ENCODE peak calls at places on chromosome 16, in ten cellular contexts. One of them, this sample, is unnamed.

GRCh38 chr16:67939507-67940435 is 3.1 kb upstream of the PSMB10 start:
- DNase-seq in GM18507: no peak
- DNase-seq in NCI-H2081: no peak
- DNase-seq in HTR-8/SVneo: no peak
- DNase-seq in kidney glomerular epithelial cell: no peak
- DNase-seq in GM04503: no peak
- DNase-seq in heart right ventricle: no peak
- DNase-seq in dorsolateral prefrontal cortex: no peak
- DNase-seq in LHCN-M2: no peak
- DNase-seq in A549: no peak
- DNase-seq in this sample: no peak

GRCh38 chr16:49603956-49604355 is 230.4 kb downstream of the C16orf78 start:
- DNase-seq in NCI-H2081: no peak
- DNase-seq in heart right ventricle: no peak
- DNase-seq in GM04503: no peak
- DNase-seq in A549: no peak
- DNase-seq in LHCN-M2: no peak
- DNase-seq in GM18507: no peak
- DNase-seq in kidney glomerular epithelial cell: no peak
- DNase-seq in dorsolateral prefrontal cortex: no peak
- DNase-seq in HTR-8/SVneo: no peak
- DNase-seq in this sample: no peak

GRCh38 chr16:1048442-1049112 is 24.0 kb upstream of the SSTR5 start:
- DNase-seq in dorsolateral prefrontal cortex: peak
- DNase-seq in GM04503: no peak
- DNase-seq in heart right ventricle: peak
- DNase-seq in GM18507: no peak
- DNase-seq in A549: peak
- DNase-seq in HTR-8/SVneo: no peak
- DNase-seq in NCI-H2081: peak
- DNase-seq in kidney glomerular epithelial cell: no peak
- DNase-seq in LHCN-M2: peak
- DNase-seq in this sample: no peak

GRCh38 chr16:9847146-9847545 is 335.1 kb downstream of the GRIN2A start:
- DNase-seq in heart right ventricle: no peak
- DNase-seq in kidney glomerular epithelial cell: no peak
- DNase-seq in LHCN-M2: peak
- DNase-seq in NCI-H2081: no peak
- DNase-seq in GM18507: no peak
- DNase-seq in dorsolateral prefrontal cortex: no peak
- DNase-seq in HTR-8/SVneo: no peak
- DNase-seq in GM04503: no peak
- DNase-seq in A549: no peak
- DNase-seq in this sample: no peak

GRCh38 chr16:83839561-83839960 is 31.8 kb downstream of the HSBP1 start:
- DNase-seq in HTR-8/SVneo: no peak
- DNase-seq in A549: no peak
- DNase-seq in LHCN-M2: no peak
- DNase-seq in NCI-H2081: no peak
- DNase-seq in GM18507: no peak
- DNase-seq in kidney glomerular epithelial cell: no peak
- DNase-seq in GM04503: no peak
- DNase-seq in dorsolateral prefrontal cortex: no peak
- DNase-seq in heart right ventricle: no peak
- DNase-seq in this sample: no peak

GRCh38 chr16:4271176-4272113 is 1.4 kb downstream of the TFAP4 start:
- DNase-seq in dorsolateral prefrontal cortex: peak
- DNase-seq in GM18507: peak
- DNase-seq in LHCN-M2: peak
- DNase-seq in NCI-H2081: peak
- DNase-seq in A549: peak
- DNase-seq in kidney glomerular epithelial cell: peak
- DNase-seq in heart right ventricle: peak
- DNase-seq in HTR-8/SVneo: peak
- DNase-seq in GM04503: no peak
- DNase-seq in this sample: peak

GRCh38 chr16:56425439-56425832 is at the start of gene AMFR:
- DNase-seq in NCI-H2081: peak
- DNase-seq in GM04503: peak
- DNase-seq in LHCN-M2: peak
- DNase-seq in dorsolateral prefrontal cortex: peak
- DNase-seq in HTR-8/SVneo: peak
- DNase-seq in heart right ventricle: peak
- DNase-seq in kidney glomerular epithelial cell: peak
- DNase-seq in GM18507: peak
- DNase-seq in A549: peak
- DNase-seq in this sample: no peak

GRCh38 chr16:27819356-27819755 is 244.2 kb downstream of the GSG1L start:
- DNase-seq in dorsolateral prefrontal cortex: peak
- DNase-seq in LHCN-M2: no peak
- DNase-seq in GM04503: no peak
- DNase-seq in kidney glomerular epithelial cell: no peak
- DNase-seq in NCI-H2081: no peak
- DNase-seq in A549: no peak
- DNase-seq in HTR-8/SVneo: no peak
- DNase-seq in GM18507: no peak
- DNase-seq in heart right ventricle: no peak
- DNase-seq in this sample: no peak

GRCh38 chr16:57623251-57624043 is 5.0 kb upstream of the ADGRG1 start:
- DNase-seq in GM18507: no peak
- DNase-seq in heart right ventricle: no peak
- DNase-seq in GM04503: no peak
- DNase-seq in A549: peak
- DNase-seq in kidney glomerular epithelial cell: peak
- DNase-seq in LHCN-M2: no peak
- DNase-seq in dorsolateral prefrontal cortex: peak
- DNase-seq in HTR-8/SVneo: no peak
- DNase-seq in NCI-H2081: no peak
- DNase-seq in this sample: no peak

GRCh38 chr16:68997564-68997963 is 107.9 kb upstream of the HAS3 start:
- DNase-seq in HTR-8/SVneo: no peak
- DNase-seq in kidney glomerular epithelial cell: no peak
- DNase-seq in GM04503: no peak
- DNase-seq in heart right ventricle: no peak
- DNase-seq in NCI-H2081: no peak
- DNase-seq in LHCN-M2: no peak
- DNase-seq in A549: no peak
- DNase-seq in dorsolateral prefrontal cortex: no peak
- DNase-seq in GM18507: no peak
- DNase-seq in this sample: no peak

GRCh38 chr16:88365244-88365865 is 17.4 kb upstream of the ZNF469 start:
- DNase-seq in GM04503: no peak
- DNase-seq in GM18507: no peak
- DNase-seq in kidney glomerular epithelial cell: no peak
- DNase-seq in dorsolateral prefrontal cortex: peak
- DNase-seq in A549: no peak
- DNase-seq in LHCN-M2: no peak
- DNase-seq in heart right ventricle: no peak
- DNase-seq in HTR-8/SVneo: no peak
- DNase-seq in NCI-H2081: no peak
- DNase-seq in this sample: no peak

GRCh38 chr16:20853981-20854620 is 46.1 kb downstream of the DCUN1D3 start:
- DNase-seq in A549: no peak
- DNase-seq in LHCN-M2: peak
- DNase-seq in GM18507: no peak
- DNase-seq in HTR-8/SVneo: no peak
- DNase-seq in dorsolateral prefrontal cortex: no peak
- DNase-seq in GM04503: no peak
- DNase-seq in kidney glomerular epithelial cell: no peak
- DNase-seq in heart right ventricle: no peak
- DNase-seq in NCI-H2081: no peak
- DNase-seq in this sample: no peak

GRCh38 chr16:29154676-29155121 is 169.8 kb downstream of the LAT start:
- DNase-seq in A549: no peak
- DNase-seq in heart right ventricle: no peak
- DNase-seq in LHCN-M2: peak
- DNase-seq in NCI-H2081: no peak
- DNase-seq in dorsolateral prefrontal cortex: no peak
- DNase-seq in GM18507: no peak
- DNase-seq in kidney glomerular epithelial cell: peak
- DNase-seq in GM04503: no peak
- DNase-seq in HTR-8/SVneo: no peak
- DNase-seq in this sample: no peak

GRCh38 chr16:65376601-65377000 is 254.7 kb upstream of the CDH11 start:
- DNase-seq in dorsolateral prefrontal cortex: no peak
- DNase-seq in GM18507: no peak
- DNase-seq in NCI-H2081: no peak
- DNase-seq in heart right ventricle: no peak
- DNase-seq in LHCN-M2: no peak
- DNase-seq in A549: no peak
- DNase-seq in GM04503: no peak
- DNase-seq in kidney glomerular epithelial cell: no peak
- DNase-seq in HTR-8/SVneo: no peak
- DNase-seq in this sample: no peak

This sample was measured in NCI-H1436 treated with DMSO at 0.1 percent for 48 hours.